ENCODE peak calls at places on chromosome 15, in ten cellular contexts. One of them, this sample, is unnamed.
A peak's percentile ranks its signal among the peaks of the same experiment; 100 is the strongest.

GRCh38 chr15:87489902-87490301 is 766.6 kb downstream of the NTRK3 start:
- DNase-seq in CD8-positive, alpha-beta memory T cell: no peak
- DNase-seq in SK-N-DZ: peak; percentile 24
- DNase-seq in vagina: no peak
- DNase-seq in stimulated activated CD8-positive, alpha-beta memory T cell treated with anti-CD3 and anti-CD28 coated beads, Interleukin-4, amount 100 ng/mL, for 4 hours: no peak
- DNase-seq in HepG2: no peak
- DNase-seq in HFFc6: no peak
- DNase-seq in Jurkat, Clone E6-1: peak; percentile 6
- DNase-seq in nephron progenitor cell: no peak
- DNase-seq in stimulated activated CD4-positive, alpha-beta T cell treated with anti-CD3 and anti-CD28 coated beads, TNF-alpha, amount 100 ng/mL, for 4 hours: no peak
- DNase-seq in this sample: no peak

GRCh38 chr15:47367991-47368390 is 349.3 kb upstream of the SEMA6D start:
- DNase-seq in HFFc6: no peak
- DNase-seq in stimulated activated CD4-positive, alpha-beta T cell treated with anti-CD3 and anti-CD28 coated beads, TNF-alpha, amount 100 ng/mL, for 4 hours: no peak
- DNase-seq in stimulated activated CD8-positive, alpha-beta memory T cell treated with anti-CD3 and anti-CD28 coated beads, Interleukin-4, amount 100 ng/mL, for 4 hours: no peak
- DNase-seq in vagina: no peak
- DNase-seq in HepG2: no peak
- DNase-seq in nephron progenitor cell: no peak
- DNase-seq in Jurkat, Clone E6-1: no peak
- DNase-seq in CD8-positive, alpha-beta memory T cell: no peak
- DNase-seq in SK-N-DZ: no peak
- DNase-seq in this sample: no peak

GRCh38 chr15:88465633-88466219 is 1.5 kb downstream of the MRPL46 start:
- DNase-seq in CD8-positive, alpha-beta memory T cell: no peak
- DNase-seq in stimulated activated CD8-positive, alpha-beta memory T cell treated with anti-CD3 and anti-CD28 coated beads, Interleukin-4, amount 100 ng/mL, for 4 hours: no peak
- DNase-seq in HFFc6: peak; percentile 73
- DNase-seq in Jurkat, Clone E6-1: no peak
- DNase-seq in SK-N-DZ: no peak
- DNase-seq in vagina: peak; percentile 25
- DNase-seq in HepG2: peak; percentile 93
- DNase-seq in nephron progenitor cell: no peak
- DNase-seq in stimulated activated CD4-positive, alpha-beta T cell treated with anti-CD3 and anti-CD28 coated beads, TNF-alpha, amount 100 ng/mL, for 4 hours: no peak
- DNase-seq in this sample: peak; percentile 73

GRCh38 chr15:33551860-33552259 is 241.1 kb downstream of the RYR3 start:
- DNase-seq in stimulated activated CD8-positive, alpha-beta memory T cell treated with anti-CD3 and anti-CD28 coated beads, Interleukin-4, amount 100 ng/mL, for 4 hours: no peak
- DNase-seq in nephron progenitor cell: no peak
- DNase-seq in SK-N-DZ: no peak
- DNase-seq in Jurkat, Clone E6-1: no peak
- DNase-seq in HFFc6: no peak
- DNase-seq in CD8-positive, alpha-beta memory T cell: no peak
- DNase-seq in HepG2: no peak
- DNase-seq in stimulated activated CD4-positive, alpha-beta T cell treated with anti-CD3 and anti-CD28 coated beads, TNF-alpha, amount 100 ng/mL, for 4 hours: no peak
- DNase-seq in vagina: no peak
- DNase-seq in this sample: no peak

GRCh38 chr15:98790270-98790669 is 141.9 kb downstream of the IGF1R start:
- DNase-seq in CD8-positive, alpha-beta memory T cell: no peak
- DNase-seq in stimulated activated CD4-positive, alpha-beta T cell treated with anti-CD3 and anti-CD28 coated beads, TNF-alpha, amount 100 ng/mL, for 4 hours: no peak
- DNase-seq in HepG2: no peak
- DNase-seq in HFFc6: no peak
- DNase-seq in SK-N-DZ: no peak
- DNase-seq in Jurkat, Clone E6-1: no peak
- DNase-seq in vagina: peak; percentile 40
- DNase-seq in stimulated activated CD8-positive, alpha-beta memory T cell treated with anti-CD3 and anti-CD28 coated beads, Interleukin-4, amount 100 ng/mL, for 4 hours: no peak
- DNase-seq in nephron progenitor cell: no peak
- DNase-seq in this sample: no peak

GRCh38 chr15:80093854-80094418 is 34.5 kb downstream of the ZFAND6 start:
- DNase-seq in Jurkat, Clone E6-1: no peak
- DNase-seq in stimulated activated CD8-positive, alpha-beta memory T cell treated with anti-CD3 and anti-CD28 coated beads, Interleukin-4, amount 100 ng/mL, for 4 hours: no peak
- DNase-seq in HepG2: no peak
- DNase-seq in SK-N-DZ: peak; percentile 32
- DNase-seq in CD8-positive, alpha-beta memory T cell: no peak
- DNase-seq in stimulated activated CD4-positive, alpha-beta T cell treated with anti-CD3 and anti-CD28 coated beads, TNF-alpha, amount 100 ng/mL, for 4 hours: no peak
- DNase-seq in nephron progenitor cell: peak; percentile 22
- DNase-seq in HFFc6: no peak
- DNase-seq in vagina: no peak
- DNase-seq in this sample: peak; percentile 15

GRCh38 chr15:89184886-89185526 is 36.4 kb downstream of the RLBP1 start:
- DNase-seq in SK-N-DZ: no peak
- DNase-seq in vagina: no peak
- DNase-seq in stimulated activated CD4-positive, alpha-beta T cell treated with anti-CD3 and anti-CD28 coated beads, TNF-alpha, amount 100 ng/mL, for 4 hours: no peak
- DNase-seq in CD8-positive, alpha-beta memory T cell: no peak
- DNase-seq in stimulated activated CD8-positive, alpha-beta memory T cell treated with anti-CD3 and anti-CD28 coated beads, Interleukin-4, amount 100 ng/mL, for 4 hours: no peak
- DNase-seq in HepG2: no peak
- DNase-seq in Jurkat, Clone E6-1: no peak
- DNase-seq in HFFc6: no peak
- DNase-seq in nephron progenitor cell: no peak
- DNase-seq in this sample: no peak

GRCh38 chr15:32796856-32797255 is 79.1 kb downstream of the GREM1 start:
- DNase-seq in stimulated activated CD4-positive, alpha-beta T cell treated with anti-CD3 and anti-CD28 coated beads, TNF-alpha, amount 100 ng/mL, for 4 hours: no peak
- DNase-seq in stimulated activated CD8-positive, alpha-beta memory T cell treated with anti-CD3 and anti-CD28 coated beads, Interleukin-4, amount 100 ng/mL, for 4 hours: no peak
- DNase-seq in HFFc6: no peak
- DNase-seq in CD8-positive, alpha-beta memory T cell: no peak
- DNase-seq in SK-N-DZ: no peak
- DNase-seq in vagina: no peak
- DNase-seq in Jurkat, Clone E6-1: no peak
- DNase-seq in nephron progenitor cell: no peak
- DNase-seq in HepG2: no peak
- DNase-seq in this sample: no peak

GRCh38 chr15:50298340-50298739 is 32.8 kb upstream of the HDC start:
- DNase-seq in SK-N-DZ: no peak
- DNase-seq in HepG2: no peak
- DNase-seq in CD8-positive, alpha-beta memory T cell: no peak
- DNase-seq in HFFc6: peak; percentile 28
- DNase-seq in vagina: no peak
- DNase-seq in stimulated activated CD4-positive, alpha-beta T cell treated with anti-CD3 and anti-CD28 coated beads, TNF-alpha, amount 100 ng/mL, for 4 hours: no peak
- DNase-seq in Jurkat, Clone E6-1: no peak
- DNase-seq in nephron progenitor cell: no peak
- DNase-seq in stimulated activated CD8-positive, alpha-beta memory T cell treated with anti-CD3 and anti-CD28 coated beads, Interleukin-4, amount 100 ng/mL, for 4 hours: no peak
- DNase-seq in this sample: no peak

GRCh38 chr15:35740761-35741160 is 194.8 kb upstream of the DPH6 start:
- DNase-seq in HFFc6: peak; percentile 34
- DNase-seq in stimulated activated CD8-positive, alpha-beta memory T cell treated with anti-CD3 and anti-CD28 coated beads, Interleukin-4, amount 100 ng/mL, for 4 hours: no peak
- DNase-seq in Jurkat, Clone E6-1: no peak
- DNase-seq in CD8-positive, alpha-beta memory T cell: no peak
- DNase-seq in vagina: no peak
- DNase-seq in nephron progenitor cell: no peak
- DNase-seq in SK-N-DZ: no peak
- DNase-seq in HepG2: no peak
- DNase-seq in stimulated activated CD4-positive, alpha-beta T cell treated with anti-CD3 and anti-CD28 coated beads, TNF-alpha, amount 100 ng/mL, for 4 hours: no peak
- DNase-seq in this sample: peak; percentile 14

GRCh38 chr15:49238342-49238741 is 68.3 kb downstream of the GALK2 start:
- DNase-seq in SK-N-DZ: peak; percentile 82
- DNase-seq in CD8-positive, alpha-beta memory T cell: no peak
- DNase-seq in Jurkat, Clone E6-1: no peak
- DNase-seq in stimulated activated CD8-positive, alpha-beta memory T cell treated with anti-CD3 and anti-CD28 coated beads, Interleukin-4, amount 100 ng/mL, for 4 hours: no peak
- DNase-seq in HepG2: no peak
- DNase-seq in HFFc6: peak; percentile 56
- DNase-seq in vagina: no peak
- DNase-seq in nephron progenitor cell: no peak
- DNase-seq in stimulated activated CD4-positive, alpha-beta T cell treated with anti-CD3 and anti-CD28 coated beads, TNF-alpha, amount 100 ng/mL, for 4 hours: no peak
- DNase-seq in this sample: no peak

This sample was measured in dermis microvascular lymphatic vessel endothelial cell.